ENCODE peak calls at places on chromosomes 2 and 18, in eight cellular contexts. N is psoas muscle, S is OCI-LY7, I is mesothelial cell of epicardium, K is neural crest cell, C is sigmoid colon, G is Calu3, J is cardiac fibroblast. L is an unnamed sample.

GRCh38 chr2:20334645-20335203 is 15.9 kb downstream of the PUM2 start:
- DNase-seq in C (no peak), K (no peak), I (no peak), N (no peak), S (no peak), G (no peak), J (no peak), L (no peak)

GRCh38 chr2:205754285-205754923 is 72.1 kb downstream of the NRP2 start:
- DNase-seq in C (no peak), N (no peak), J (no peak), K (no peak), G (no peak), I (no peak), S (no peak), L (no peak)

GRCh38 chr18:11324956-11325873 is 175.8 kb upstream of the PIEZO2 start:
- DNase-seq in J (peak), K (no peak), S (no peak), I (no peak), G (no peak), N (no peak), C (no peak), L (no peak)

GRCh38 chr2:27264253-27264752 is 1.5 kb upstream of the SLC30A3 start:
- DNase-seq in N (no peak), I (no peak), J (no peak), S (peak), C (no peak), K (no peak), G (peak), L (no peak)

GRCh38 chr2:177283871-177284270 is 19.3 kb upstream of the NFE2L2 start:
- DNase-seq in S (no peak), G (no peak), K (no peak), I (no peak), C (no peak), J (no peak), N (no peak), L (no peak)

GRCh38 chr2:73961823-73962615 is 22.7 kb upstream of the TET3 start:
- DNase-seq in S (no peak), C (no peak), J (no peak), I (no peak), G (no peak), N (no peak), K (no peak), L (no peak)

GRCh38 chr2:132417430-132418035 is 928 bp downstream of the GPR39 start:
- DNase-seq in N (no peak), C (no peak), G (peak), K (no peak), S (no peak), I (no peak), J (no peak), L (no peak)

GRCh38 chr18:45820144-45820745 is 5.2 kb upstream of the SIGLEC15 start:
- DNase-seq in J (no peak), K (no peak), I (no peak), S (no peak), C (no peak), N (no peak), G (no peak), L (no peak)

GRCh38 chr2:220789961-220790360 is 782.1 kb downstream of the EPHA4 start:
- DNase-seq in G (no peak), C (no peak), J (peak), I (no peak), N (no peak), K (no peak), S (no peak), L (no peak)

GRCh38 chr18:24369420-24369819 is 28.2 kb downstream of the OSBPL1A start:
- DNase-seq in S (no peak), G (no peak), N (no peak), I (no peak), K (no peak), C (no peak), J (peak), L (no peak)

DNA sequence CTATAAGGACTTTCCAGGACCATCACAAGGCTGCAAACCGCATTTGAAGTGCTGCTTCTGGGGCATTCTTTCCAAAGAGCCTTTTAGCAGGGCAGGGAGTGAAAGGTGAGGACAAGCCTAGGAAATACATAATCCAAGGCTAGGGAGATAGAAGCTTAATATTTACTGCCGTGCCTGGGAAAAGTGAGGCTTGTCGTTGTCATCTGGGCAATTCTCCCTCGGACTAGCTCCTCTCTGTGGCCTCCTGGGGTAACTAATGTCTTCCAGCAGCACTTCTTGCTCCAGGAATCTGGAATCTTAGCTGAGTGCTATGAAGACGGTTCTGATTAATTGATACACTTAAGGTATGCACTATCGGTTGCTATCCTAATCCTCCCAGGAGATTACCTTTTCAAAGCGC is 69.3 kb upstream of the ATL2 start:
- DNase-seq in J (no peak), G (no peak), K (no peak), I (no peak), N (no peak), S (no peak), C (no peak), L (no peak)
- TF ChIP-seq CTCF in J (peak), G (no peak), K (no peak), I (no peak), N (no peak), S (no peak), C (no peak), L (no peak)

DNA sequence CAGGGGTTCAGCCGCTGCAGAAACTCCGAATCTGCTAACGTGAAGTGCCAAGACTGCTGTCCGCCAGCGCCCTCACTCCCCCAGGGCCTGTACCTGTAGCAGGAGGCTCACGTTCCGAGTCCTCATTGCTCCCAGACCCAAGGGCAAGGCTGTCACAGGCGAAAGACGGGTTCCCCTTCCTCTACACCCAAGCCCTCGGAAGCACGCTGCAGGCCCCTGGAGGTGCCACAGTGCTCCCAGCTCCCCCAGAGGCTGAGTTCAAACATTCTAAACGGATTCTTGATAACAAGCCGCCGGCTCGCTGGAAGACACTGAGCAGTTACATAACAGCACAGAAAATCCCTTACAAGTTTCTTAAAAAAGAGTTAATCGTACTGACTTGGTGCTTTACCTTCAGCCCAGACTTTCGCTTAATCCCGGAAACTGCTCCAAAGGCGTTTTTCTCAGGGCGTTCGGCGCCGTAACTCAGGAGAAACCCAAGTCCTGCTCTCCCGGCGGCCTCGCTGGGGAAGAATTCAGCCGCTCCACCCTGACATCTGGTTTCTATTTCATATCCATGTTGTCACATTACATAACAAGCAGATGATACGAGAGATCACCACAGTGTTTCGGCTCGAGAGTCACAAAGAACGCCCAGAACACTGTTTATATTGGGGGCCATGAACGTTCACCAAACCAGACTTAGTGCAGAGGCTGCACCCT is 92.0 kb downstream of the HDAC4 start:
- DNase-seq in K (no peak), I (no peak), C (peak), J (peak), S (no peak), N (peak), G (no peak), L (no peak)
- TF ChIP-seq CTCF in K (no peak), I (no peak), C (no peak), J (no peak), S (no peak), N (no peak), G (no peak), L (no peak)

DNA sequence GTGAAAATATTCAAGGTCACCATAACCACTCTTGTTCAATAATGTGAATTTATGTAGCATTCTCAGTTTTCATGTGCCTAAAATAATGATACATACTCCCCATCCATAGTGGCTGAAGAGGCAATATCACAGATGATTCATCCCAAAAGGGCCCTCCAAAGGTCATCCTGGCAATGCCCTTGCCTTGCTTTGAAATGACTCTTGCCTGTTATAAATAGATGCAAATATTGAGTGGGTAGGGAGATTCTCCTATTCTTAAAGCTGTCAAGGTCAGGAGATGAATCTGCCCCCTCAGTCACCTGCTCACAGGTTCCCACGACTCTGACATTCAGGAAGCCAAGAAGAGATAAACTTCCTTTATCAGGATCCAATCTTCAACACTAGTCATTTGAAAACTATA is 490.5 kb downstream of the TNS1 start:
- DNase-seq in C (no peak), N (no peak), I (no peak), K (no peak), J (no peak), S (no peak), G (no peak), L (no peak)
- TF ChIP-seq CTCF in C (no peak), N (no peak), I (no peak), K (no peak), J (no peak), S (no peak), G (no peak), L (no peak)

DNA sequence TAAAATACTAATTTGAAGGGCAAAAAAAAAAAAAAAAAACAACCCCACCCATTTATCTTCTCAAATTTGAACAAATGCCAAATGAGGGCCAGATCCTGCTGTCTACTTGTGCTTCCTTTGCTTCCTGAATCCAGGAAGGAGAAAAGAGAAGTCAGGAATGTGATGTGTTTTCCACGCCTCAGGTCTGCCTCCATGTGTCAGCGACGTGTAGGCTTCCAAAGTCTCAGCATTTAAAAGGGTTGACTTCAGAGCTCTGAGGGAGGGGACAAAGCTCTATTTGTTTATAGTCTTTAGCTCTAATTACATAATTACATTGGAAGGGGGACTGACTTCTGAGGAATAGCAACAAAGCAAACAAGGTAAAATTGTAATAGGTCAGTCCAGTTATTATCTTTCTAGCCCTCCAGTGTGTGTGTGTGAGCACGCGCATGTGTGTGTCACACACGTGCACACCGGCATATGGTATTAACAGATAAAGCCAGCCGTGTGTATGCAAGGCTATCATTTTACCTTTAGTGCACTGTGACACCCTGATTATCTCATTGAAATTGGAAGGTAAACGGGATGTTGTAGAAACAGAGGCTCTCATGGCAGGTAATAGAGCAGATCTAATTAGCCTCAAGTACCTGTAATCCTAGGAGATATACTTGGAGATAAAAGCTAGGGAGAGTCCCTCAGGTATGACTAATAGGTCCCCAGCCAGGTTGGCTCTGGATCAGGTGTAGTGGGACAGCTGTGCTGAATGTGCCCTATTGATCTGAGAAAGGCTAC is 911.4 kb upstream of the ZEB2 start:
- DNase-seq in I (no peak), S (no peak), C (no peak), G (peak), N (no peak), K (no peak), J (peak), L (no peak)
- TF ChIP-seq CTCF in I (no peak), S (no peak), C (no peak), G (no peak), N (no peak), K (peak), J (no peak), L (no peak)

GRCh38 chr2:119592436-119592835 is 48.2 kb downstream of the CFAP221 start:
- DNase-seq in I (no peak), G (no peak), C (no peak), S (no peak), N (no peak), K (no peak), J (no peak), L (no peak)
- TF ChIP-seq CTCF in I (no peak), G (no peak), C (no peak), S (no peak), N (no peak), K (no peak), J (no peak), L (no peak)

GRCh38 chr2:238601433-238602222 is 174.9 kb downstream of the ASB1 start:
- DNase-seq in C (peak), S (no peak), G (no peak), J (peak), N (peak), I (no peak), K (no peak), L (no peak)
- TF ChIP-seq CTCF in C (no peak), S (no peak), G (no peak), J (no peak), N (no peak), I (no peak), K (no peak), L (no peak)

GRCh38 chr2:212548459-212548815 is 9.8 kb upstream of the ERBB4 start:
- DNase-seq in I (no peak), J (peak), G (peak), S (no peak), K (peak), N (no peak), C (no peak), L (no peak)
- TF ChIP-seq CTCF in I (peak), J (peak), G (peak), S (peak), K (peak), N (peak), C (peak), L (no peak)

GRCh38 chr2:147352294-147352693 is 492.5 kb upstream of the ACVR2A start:
- DNase-seq in J (no peak), S (no peak), C (no peak), I (no peak), G (no peak), N (no peak), K (no peak), L (no peak)

GRCh38 chr2:147355706-147356105 is 489.1 kb upstream of the ACVR2A start:
- DNase-seq in I (no peak), S (no peak), C (no peak), J (no peak), G (no peak), N (no peak), K (no peak), L (no peak)

GRCh38 chr2:147358375-147358774 is 486.5 kb upstream of the ACVR2A start:
- DNase-seq in G (no peak), N (no peak), K (no peak), S (no peak), J (peak), I (no peak), C (no peak), L (no peak)

GRCh38 chr2:147352775-147353381 is 492.0 kb upstream of the ACVR2A start:
- DNase-seq in S (no peak), N (no peak), C (no peak), I (no peak), G (no peak), K (no peak), J (peak), L (no peak)

GRCh38 chr2:147356157-147356556 is 488.7 kb upstream of the ACVR2A start:
- DNase-seq in S (no peak), I (no peak), G (no peak), K (no peak), C (no peak), N (no peak), J (no peak), L (peak)
- TF ChIP-seq CTCF in S (no peak), I (no peak), G (no peak), K (no peak), C (no peak), N (no peak), J (no peak), L (no peak)

DNA sequence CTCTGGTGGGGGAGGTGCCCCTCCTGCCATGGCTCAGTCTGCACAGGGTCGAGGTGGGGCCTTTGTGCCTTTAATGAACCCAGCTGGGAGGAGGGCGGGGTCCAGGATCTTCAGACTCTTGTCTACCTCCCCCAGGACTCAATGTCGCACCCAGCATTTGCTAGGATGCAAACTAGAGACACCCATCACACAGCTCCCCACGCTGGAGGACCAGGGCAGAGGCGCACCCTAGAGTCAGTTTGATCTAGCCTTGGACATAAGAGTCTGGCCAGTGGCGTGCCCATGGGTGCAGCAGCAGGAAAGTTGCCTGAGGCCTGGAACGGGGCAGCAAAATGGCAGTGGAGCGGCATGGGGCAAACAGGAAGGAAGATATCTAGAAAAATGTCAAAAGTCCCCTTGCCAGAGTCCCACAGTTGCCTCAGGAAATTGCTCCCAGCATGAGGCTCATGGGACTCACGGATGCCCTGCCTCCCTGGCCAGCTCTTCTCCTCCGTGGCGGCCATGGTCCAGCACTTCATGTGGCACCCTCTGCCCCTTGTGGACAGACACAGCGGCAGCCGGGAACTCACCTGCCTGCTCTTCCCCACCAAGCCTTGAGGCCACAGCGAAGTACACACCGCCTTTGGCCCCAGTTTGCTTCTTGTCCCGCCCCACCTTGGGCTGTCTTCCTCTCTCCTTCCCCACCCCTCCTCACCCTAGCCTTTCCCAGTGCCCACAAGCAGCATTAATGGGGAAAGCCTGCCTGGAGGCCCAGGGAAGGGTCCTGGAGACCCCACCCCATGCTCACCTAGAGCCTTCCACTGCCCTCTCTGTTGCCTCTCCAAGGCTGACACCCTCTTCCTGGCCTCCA is 17.7 kb downstream of the SH2D6 start:
- DNase-seq in N (no peak), I (no peak), G (no peak), C (no peak), J (no peak), S (no peak), K (no peak), L (no peak)
- TF ChIP-seq CTCF in N (no peak), I (no peak), G (no peak), C (no peak), J (no peak), S (peak), K (peak), L (no peak)